ENCODE peak calls at places on chromosomes 1 and 21, in eight cellular contexts. H is PC-3; T is tibial artery; F is endodermal cell; R is CD8-positive, alpha-beta T cell; J is foreskin keratinocyte; M is MM.1S; K is colonic mucosa. W is an unnamed sample.
A peak's percentile ranks its signal among the peaks of the same experiment; 100 is the strongest.

GRCh38 chr1:222546091-222546490 is 1.8 kb downstream of the HHIPL2 start:
- DNase-seq in K (no peak), H (no peak), M (no peak), J (no peak), R (no peak), F (no peak), T (no peak), W (no peak)

GRCh38 chr1:239368436-239369109 is 17.8 kb upstream of the CHRM3 start:
- DNase-seq in J (no peak), H (peak; percentile 78), M (no peak), F (no peak), R (no peak), K (peak; percentile 63), T (no peak), W (no peak)

GRCh38 chr1:165060285-165060793 is 296.2 kb downstream of the LMX1A start:
- DNase-seq in H (no peak), T (no peak), J (no peak), K (no peak), M (no peak), R (no peak), F (no peak), W (no peak)

GRCh38 chr1:108661030-108661609 is at the start of gene HENMT1:
- DNase-seq in T (peak; percentile 47), F (peak; percentile 89), K (peak; percentile 63), M (peak; percentile 43), J (peak; percentile 36), R (peak; percentile 90), H (peak; percentile 22), W (no peak)

GRCh38 chr1:115074839-115075534 is 14.3 kb downstream of the TSPAN2 start:
- DNase-seq in M (no peak), R (no peak), H (no peak), T (no peak), K (no peak), J (no peak), F (no peak), W (no peak)

GRCh38 chr1:33143698-33144097 is 38.1 kb downstream of the TRIM62 start:
- DNase-seq in K (no peak), J (no peak), T (no peak), R (no peak), H (no peak), F (no peak), M (no peak), W (no peak)

GRCh38 chr1:31796707-31797106 is 19.1 kb downstream of the SPOCD1 start:
- DNase-seq in M (no peak), J (no peak), K (no peak), R (no peak), F (no peak), H (no peak), T (peak; percentile 16), W (peak; percentile 37)

GRCh38 chr21:45574081-45574501 is 31.9 kb upstream of the SLC19A1 start:
- DNase-seq in J (no peak), F (peak; percentile 52), M (no peak), R (no peak), H (no peak), T (no peak), K (no peak), W (no peak)

GRCh38 chr1:47317841-47318240 is 3.9 kb upstream of the STIL start:
- DNase-seq in M (no peak), T (no peak), R (no peak), F (no peak), K (no peak), H (no peak), J (peak; percentile 69), W (no peak)

GRCh38 chr21:46480466-46480865 is 21.8 kb downstream of the DIP2A start:
- DNase-seq in K (no peak), F (no peak), J (no peak), H (no peak), M (no peak), R (no peak), T (no peak), W (no peak)

GRCh38 chr1:163071381-163072255 is 2.5 kb downstream of the RGS4 start:
- DNase-seq in J (peak; percentile 78), T (peak; percentile 58), H (peak; percentile 97), R (no peak), M (peak; percentile 73), F (peak; percentile 88), K (peak; percentile 41), W (peak; percentile 11)

GRCh38 chr21:14706712-14707111 is 160.6 kb upstream of the SAMSN1 start:
- DNase-seq in R (no peak), H (no peak), M (no peak), T (no peak), J (no peak), F (no peak), K (no peak), W (no peak)

GRCh38 chr21:17930102-17930501 is 110.9 kb upstream of the C21orf91 start:
- DNase-seq in J (no peak), F (no peak), R (no peak), K (no peak), T (no peak), M (no peak), H (no peak), W (no peak)

GRCh38 chr1:115717541-115717940 is 51.0 kb downstream of the CASQ2 start:
- DNase-seq in R (no peak), F (peak; percentile 82), T (peak; percentile 55), M (peak; percentile 26), K (peak; percentile 32), H (peak; percentile 53), J (no peak), W (no peak)

GRCh38 chr1:32774950-32775634 is 42.1 kb downstream of the YARS1 start:
- DNase-seq in R (no peak), F (peak; percentile 39), K (no peak), T (no peak), M (no peak), J (peak; percentile 67), H (peak; percentile 70), W (no peak)

GRCh38 chr1:22822371-22822770 is 111.7 kb downstream of the EPHB2 start:
- DNase-seq in T (no peak), R (no peak), J (no peak), H (no peak), M (no peak), K (no peak), F (no peak), W (no peak)

GRCh38 chr1:68116643-68117235 is 66.3 kb upstream of the DIRAS3 start:
- DNase-seq in J (no peak), R (peak; percentile 55), F (peak; percentile 80), H (peak; percentile 71), M (peak; percentile 60), K (peak; percentile 45), T (no peak), W (no peak)

GRCh38 chr21:36861924-36862323 is 104.5 kb downstream of the HLCS start:
- DNase-seq in T (no peak), K (no peak), J (no peak), F (no peak), M (no peak), H (no peak), R (no peak), W (no peak)

GRCh38 chr21:16059981-16060380 is 330.2 kb downstream of the USP25 start:
- DNase-seq in M (no peak), F (no peak), T (no peak), J (no peak), R (no peak), H (no peak), K (no peak), W (no peak)

GRCh38 chr21:46078322-46078981 is 19.5 kb upstream of the COL6A2 start:
- DNase-seq in M (no peak), R (peak; percentile 23), J (no peak), K (no peak), F (no peak), T (no peak), H (no peak), W (no peak)

GRCh38 chr1:96596226-96596625 is 125.4 kb upstream of the PTBP2 start:
- DNase-seq in R (no peak), T (no peak), H (peak; percentile 55), J (no peak), M (peak; percentile 6), F (peak; percentile 87), K (no peak), W (no peak)

DNA sequence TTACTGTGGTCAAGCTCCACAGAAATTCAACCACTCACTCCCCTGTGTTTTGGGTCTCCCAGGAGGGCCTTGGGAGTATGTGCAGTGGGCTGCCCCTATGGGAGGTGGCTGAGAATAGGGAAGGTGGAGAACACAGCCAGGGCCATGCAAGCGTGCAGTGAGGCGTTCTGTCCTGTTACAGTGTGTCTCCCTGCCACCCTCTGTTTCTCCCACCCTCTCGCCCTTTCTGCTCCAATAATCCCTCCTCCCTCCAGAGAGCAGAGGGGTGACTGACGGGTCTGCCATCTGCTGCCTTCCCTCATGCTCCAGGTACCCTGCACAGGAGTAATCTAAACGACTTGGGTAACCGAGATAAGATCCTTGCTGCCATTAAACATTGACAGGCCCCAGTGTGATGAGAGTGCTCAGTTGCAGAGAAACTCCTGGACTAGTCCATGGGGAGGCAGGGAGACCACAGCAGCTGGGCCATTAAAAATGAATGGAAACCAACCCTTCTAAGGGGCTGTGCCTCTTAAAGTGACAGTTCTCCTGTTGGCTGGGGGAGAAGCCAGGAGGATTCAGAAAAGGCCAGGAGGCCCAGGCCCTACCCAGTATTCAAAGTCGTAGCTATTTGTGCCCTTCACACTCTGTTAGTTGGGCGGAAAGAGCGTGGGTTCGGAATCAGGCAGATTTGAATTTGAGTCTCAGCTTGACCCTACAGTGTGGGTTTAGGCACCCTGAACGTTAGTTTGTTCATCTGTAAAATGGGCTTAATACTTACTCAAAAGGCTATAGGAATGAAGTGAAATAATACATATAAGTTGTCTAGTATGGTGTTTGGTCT is 22.4 kb upstream of the BTG2 start:
- DNase-seq in T (no peak), F (no peak), H (no peak), M (no peak), K (peak; percentile 31), J (no peak), R (peak; percentile 34), W (no peak)
- H3K27ac ChIP-seq in T (no peak overlapping the region), F (no peak overlapping the region), H (no peak overlapping the region), M (no peak overlapping the region), K (peak overlapping the region; percentile 42), J (no peak overlapping the region), R (no peak overlapping the region), W (no peak overlapping the region)

GRCh38 chr1:56478734-56479133 is 100.6 kb downstream of the PLPP3 start:
- DNase-seq in K (no peak), M (no peak), R (no peak), F (no peak), H (no peak), T (no peak), J (no peak), W (no peak)
- H3K27ac ChIP-seq in K (no peak overlapping the region), M (no peak overlapping the region), R (no peak overlapping the region), F (no peak overlapping the region), H (no peak overlapping the region), T (no peak overlapping the region), J (no peak overlapping the region), W (no peak overlapping the region)

GRCh38 chr1:85578321-85579295 is 2.0 kb upstream of the CCN1 start:
- DNase-seq in T (no peak), M (no peak), J (no peak), K (no peak), R (no peak), H (peak; percentile 79), F (no peak), W (no peak)
- H3K27ac ChIP-seq in T (peak overlapping the region; percentile 99), M (no peak overlapping the region), J (no peak overlapping the region), K (peak overlapping the region; percentile 86), R (no peak overlapping the region), H (peak overlapping the region; percentile 62), F (peak overlapping the region; percentile 55), W (peak overlapping the region; percentile 96)

DNA sequence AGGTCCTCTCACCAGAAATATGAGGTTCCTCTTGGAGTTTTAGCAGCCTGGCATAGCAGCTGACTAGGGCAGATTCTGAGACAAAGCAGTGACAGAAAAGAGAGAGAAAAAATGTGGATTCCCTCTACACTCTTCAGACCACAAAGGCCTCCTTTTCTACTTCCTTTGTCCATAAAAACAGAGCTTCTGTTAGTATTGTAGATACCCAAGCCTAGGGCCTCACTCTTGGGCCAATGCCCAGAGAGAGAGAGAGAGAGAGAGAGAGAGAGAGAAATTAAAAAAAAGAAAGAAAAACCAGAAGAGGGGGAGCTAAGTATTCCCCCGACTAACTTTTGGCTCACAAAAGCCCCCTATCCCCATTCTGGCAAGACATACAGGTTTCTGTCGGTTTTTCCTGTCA is 2.4 kb upstream of the ZRANB2 start:
- DNase-seq in F (no peak), T (no peak), H (no peak), R (no peak), K (no peak), M (no peak), J (no peak), W (no peak)
- H3K27ac ChIP-seq in F (no peak overlapping the region), T (no peak overlapping the region), H (no peak overlapping the region), R (no peak overlapping the region), K (no peak overlapping the region), M (no peak overlapping the region), J (no peak overlapping the region), W (no peak overlapping the region)

W was measured in ascending aorta.